ENCODE peak calls at places on chromosomes 7 and 10, in seven cellular contexts. R is cardiac muscle cell; H is body of pancreas; E is astrocyte of the spinal cord; K is right cardiac atrium; J is lower lobe of right lung; G is naive thymus-derived CD4-positive, alpha-beta T cell. W is an unnamed sample.

GRCh38 chr10:100020161-100020882 is 10.6 kb upstream of the DNMBP start:
- DNase-seq in G (no peak), J (no peak), K (no peak), E (no peak), R (no peak), H (no peak), W (no peak)

GRCh38 chr10:17175551-17175950 is 25.9 kb downstream of the TRDMT1 start:
- DNase-seq in H (no peak), G (peak; percentile 12), K (no peak), R (no peak), E (peak; percentile 38), J (no peak), W (no peak)

GRCh38 chr7:26321440-26321839 is 29.8 kb downstream of the SNX10 start:
- DNase-seq in H (no peak), K (no peak), J (no peak), R (no peak), G (no peak), E (no peak), W (no peak)

GRCh38 chr7:100162874-100163533 is 4.5 kb upstream of the TRAPPC14 start:
- DNase-seq in J (no peak), E (no peak), G (peak; percentile 75), H (no peak), K (no peak), R (no peak), W (no peak)

GRCh38 chr7:129845178-129845971 is 107.4 kb downstream of the UBE2H start:
- DNase-seq in H (no peak), K (no peak), J (no peak), G (no peak), E (peak; percentile 81), R (no peak), W (no peak)

GRCh38 chr10:963186-963585 is 25.0 kb upstream of the GTPBP4 start:
- DNase-seq in E (no peak), G (no peak), K (no peak), H (no peak), R (no peak), J (no peak), W (no peak)

GRCh38 chr10:72267819-72268404 is 5.8 kb upstream of the DDIT4 start:
- DNase-seq in H (no peak), G (no peak), E (no peak), J (no peak), R (no peak), K (no peak), W (no peak)

GRCh38 chr10:79444243-79445119 is 943 bp downstream of the ZCCHC24 start:
- DNase-seq in E (peak; percentile 78), G (peak; percentile 41), H (peak; percentile 69), R (peak; percentile 68), J (peak; percentile 77), K (peak; percentile 89), W (no peak)

GRCh38 chr7:134513169-134513752 is 14.1 kb upstream of the AKR1B10 start:
- DNase-seq in H (peak; percentile 26), E (peak; percentile 49), R (peak; percentile 73), G (peak; percentile 40), K (peak; percentile 29), J (no peak), W (peak; percentile 23)

GRCh38 chr7:7761974-7762769 is 43.8 kb upstream of the RPA3 start:
- DNase-seq in J (no peak), E (peak; percentile 58), K (no peak), R (no peak), G (peak; percentile 57), H (no peak), W (no peak)

GRCh38 chr10:3102721-3103410 is 35.5 kb downstream of the PFKP start:
- DNase-seq in R (no peak), H (no peak), J (no peak), E (peak; percentile 73), K (no peak), G (no peak), W (peak; percentile 68)

GRCh38 chr7:131555565-131556054 is 818 bp downstream of the PODXL start:
- DNase-seq in K (no peak), R (no peak), G (no peak), H (no peak), E (no peak), J (no peak), W (no peak)

GRCh38 chr10:25547391-25547790 is 372.6 kb downstream of the GPR158 start:
- DNase-seq in K (no peak), H (no peak), G (no peak), E (peak; percentile 50), R (no peak), J (no peak), W (no peak)

GRCh38 chr10:96044686-96045085 is 1.3 kb downstream of the CCNJ start:
- DNase-seq in E (peak; percentile 52), J (no peak), K (no peak), H (no peak), G (peak; percentile 22), R (no peak), W (no peak)

GRCh38 chr10:46016811-46017210 is 13.6 kb downstream of the NCOA4 start:
- DNase-seq in H (no peak), E (no peak), R (no peak), K (no peak), J (no peak), G (no peak), W (no peak)

GRCh38 chr7:8564296-8564695 is 130.9 kb downstream of the NXPH1 start:
- DNase-seq in K (no peak), H (no peak), J (no peak), R (no peak), E (no peak), G (no peak), W (no peak)

GRCh38 chr10:110446954-110447608 is 50.6 kb upstream of the DUSP5 start:
- DNase-seq in G (no peak), J (no peak), R (no peak), H (no peak), E (peak; percentile 86), K (no peak), W (peak; percentile 66)

GRCh38 chr7:151175793-151176311 is 8.4 kb upstream of the GBX1 start:
- DNase-seq in H (no peak), G (no peak), R (no peak), K (no peak), E (no peak), J (no peak), W (no peak)

GRCh38 chr7:26151650-26151952 is 397 bp upstream of the NFE2L3 start:
- DNase-seq in J (no peak), G (no peak), K (no peak), H (no peak), R (no peak), E (no peak), W (no peak)

GRCh38 chr7:38086857-38087256 is 91.2 kb upstream of the STARD3NL start:
- DNase-seq in J (no peak), K (no peak), G (no peak), E (no peak), R (no peak), H (no peak), W (no peak)

GRCh38 chr10:127302343-127302742 is 106.0 kb upstream of the INSYN2A start:
- DNase-seq in J (no peak), H (no peak), K (no peak), G (no peak), R (no peak), E (no peak), W (no peak)

GRCh38 chr7:3791327-3791726 is 490.3 kb downstream of the SDK1 start:
- DNase-seq in H (no peak), G (no peak), J (no peak), E (no peak), K (no peak), R (no peak), W (no peak)

GRCh38 chr10:96695366-96695765 is 24.9 kb downstream of the PIK3AP1 start:
- DNase-seq in G (peak; percentile 14), K (no peak), E (no peak), J (no peak), H (no peak), R (no peak), W (no peak)

GRCh38 chr7:92667816-92668540 is 77.8 kb upstream of the FAM133B start:
- DNase-seq in G (no peak), K (no peak), J (no peak), R (no peak), H (no peak), E (peak; percentile 30), W (no peak)

GRCh38 chr10:3091346-3091787 is 24.0 kb downstream of the PFKP start:
- DNase-seq in E (peak; percentile 91), G (no peak), R (no peak), H (no peak), K (no peak), J (peak; percentile 79), W (peak; percentile 80)

GRCh38 chr7:19665399-19666008 is 43.3 kb downstream of the POLR1F start:
- DNase-seq in R (peak; percentile 21), G (peak; percentile 7), J (no peak), E (peak; percentile 57), H (no peak), K (no peak), W (peak; percentile 22)

GRCh38 chr10:32477499-32477898 is 31.6 kb downstream of the CCDC7 start:
- DNase-seq in R (no peak), K (no peak), H (no peak), G (no peak), E (no peak), J (no peak), W (no peak)

DNA sequence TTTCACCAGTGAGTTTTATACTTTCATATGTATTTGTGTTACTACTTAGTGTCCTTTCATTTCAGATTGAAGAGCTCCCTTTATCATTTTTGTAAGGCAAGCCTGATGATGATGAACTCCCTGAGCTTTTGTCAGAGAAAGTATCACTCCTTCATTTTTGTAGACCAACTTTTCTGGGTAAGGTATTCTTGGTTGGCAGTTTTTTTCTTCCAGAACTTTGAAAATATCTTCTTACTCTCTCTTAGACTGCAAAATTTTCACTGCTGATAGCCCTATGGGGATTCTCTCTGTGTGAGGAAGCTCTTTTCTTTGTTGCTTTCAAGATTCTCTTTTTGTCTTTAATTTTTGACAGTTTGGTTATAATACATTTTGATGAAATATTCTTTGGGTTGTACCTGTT is 35.7 kb downstream of the CCDC7 start:
- DNase-seq in K (no peak), H (no peak), E (no peak), R (no peak), J (no peak), G (no peak), W (no peak)
- H3K4me3 ChIP-seq in K (no peak overlapping the region), H (no peak overlapping the region), E (no peak overlapping the region), R (no peak overlapping the region), J (no peak overlapping the region), G (no peak overlapping the region), W (no peak overlapping the region)

DNA sequence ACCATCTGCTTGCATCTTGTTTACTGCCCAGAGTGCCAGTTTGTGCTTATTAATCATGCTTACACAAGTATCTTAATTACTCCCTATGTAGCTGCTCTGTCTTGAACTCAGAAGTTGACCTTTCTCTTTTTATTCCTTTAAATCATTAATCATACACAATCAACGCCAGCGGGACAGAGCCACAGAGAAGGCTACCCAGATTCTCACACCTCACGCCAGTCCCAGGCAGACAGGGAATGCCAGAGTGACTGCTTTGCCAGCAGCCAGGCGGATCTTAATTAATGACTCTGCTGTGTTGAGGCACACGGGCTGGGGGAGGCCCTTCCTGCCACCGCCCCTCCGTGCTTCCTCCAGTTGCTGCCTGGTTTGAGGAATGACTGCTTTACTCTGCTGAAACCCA is 229.4 kb downstream of the LRMDA start:
- DNase-seq in K (peak; percentile 30), E (no peak), G (no peak), H (peak; percentile 24), J (no peak), R (no peak), W (no peak)
- H3K4me3 ChIP-seq in K (no peak overlapping the region), E (no peak overlapping the region), G (no peak overlapping the region), H (no peak overlapping the region), J (no peak overlapping the region), R (no peak overlapping the region), W (no peak overlapping the region)

GRCh38 chr7:76409537-76409936 is at the start of gene SSC4D:
- DNase-seq in H (peak; percentile 50), R (peak; percentile 74), G (no peak), J (no peak), K (no peak), E (no peak), W (no peak)
- H3K4me3 ChIP-seq in H (no peak within 1 kb of the TSS), R (peak within 1 kb of the TSS; percentile 36), G (no peak within 1 kb of the TSS), J (no peak within 1 kb of the TSS), K (no peak within 1 kb of the TSS), E (no peak within 1 kb of the TSS), W (no peak within 1 kb of the TSS)

GRCh38 chr10:35334297-35334696 is 2.0 kb upstream of the CCNY start:
- DNase-seq in R (no peak), G (no peak), E (no peak), J (no peak), H (no peak), K (no peak), W (no peak)
- H3K4me3 ChIP-seq in R (peak overlapping the region; percentile 5), G (no peak overlapping the region), E (no peak overlapping the region), J (no peak overlapping the region), H (no peak overlapping the region), K (peak overlapping the region; percentile 13), W (peak overlapping the region; percentile 3)

W was measured in astrocyte of the cerebellum.